ENCODE peak calls at places on chromosomes 12 and 14, in seven cellular contexts. J is lung, F is heart left ventricle, A is ovary, N is IMR-90, Z is coronary artery, B is transverse colon. M is an unnamed sample.

GRCh38 chr14:101706509-101707284 is 54.8 kb upstream of the PPP2R5C start:
- DNase-seq in Z (no peak), N (no peak), F (no peak), J (no peak), B (no peak), A (no peak), M (no peak)

GRCh38 chr14:64970041-64970440 is 2.1 kb downstream of the RAB15 start:
- DNase-seq in N (no peak), F (no peak), Z (no peak), B (peak), A (no peak), J (no peak), M (no peak)

GRCh38 chr12:113766880-113767878 is 198.9 kb downstream of the RBM19 start:
- DNase-seq in B (no peak), J (no peak), Z (no peak), A (no peak), F (no peak), N (peak), M (no peak)

GRCh38 chr14:81311816-81312215 is 88.3 kb downstream of the STON2 start:
- DNase-seq in Z (no peak), N (no peak), A (no peak), J (no peak), F (no peak), B (no peak), M (no peak)

GRCh38 chr12:8692573-8692972 is 5.2 kb upstream of the RIMKLB start:
- DNase-seq in J (no peak), A (peak), N (peak), F (peak), B (peak), Z (no peak), M (peak)

GRCh38 chr14:89425931-89426330 is 8.9 kb upstream of the FOXN3 start:
- DNase-seq in Z (no peak), A (no peak), B (peak), F (no peak), J (no peak), N (peak), M (no peak)

GRCh38 chr14:23567186-23568020 is at the start of gene AP1G2:
- DNase-seq in Z (no peak), B (peak), N (peak), J (peak), A (peak), F (peak), M (peak)

GRCh38 chr14:99412122-99413061 is 68.3 kb downstream of the SETD3 start:
- DNase-seq in Z (no peak), A (no peak), J (no peak), F (no peak), B (no peak), N (peak), M (no peak)

GRCh38 chr12:16586350-16587109 is 19.4 kb downstream of the LMO3 start:
- DNase-seq in N (peak), A (no peak), J (no peak), B (no peak), F (no peak), Z (no peak), M (no peak)

GRCh38 chr14:25570483-25570882 is 520.5 kb upstream of the STXBP6 start:
- DNase-seq in Z (no peak), A (no peak), N (no peak), F (no peak), J (no peak), B (no peak), M (no peak)

GRCh38 chr12:118525216-118525615 is 148.9 kb downstream of the SUDS3 start:
- DNase-seq in F (no peak), N (no peak), A (no peak), J (no peak), Z (no peak), B (no peak), M (no peak)

GRCh38 chr14:100078997-100079561 is 13.9 kb downstream of the EVL start:
- DNase-seq in B (peak), Z (no peak), N (peak), F (no peak), A (no peak), J (no peak), M (peak)

GRCh38 chr12:117857632-117858274 is 111.0 kb downstream of the KSR2 start:
- DNase-seq in B (peak), F (no peak), J (peak), A (no peak), Z (no peak), N (peak), M (peak)

GRCh38 chr14:49505026-49505766 is 81.0 kb downstream of the RPS29 start:
- DNase-seq in F (no peak), Z (no peak), B (no peak), J (no peak), A (no peak), N (peak), M (no peak)

GRCh38 chr12:88036368-88036965 is 7.3 kb upstream of the C12orf50 start:
- DNase-seq in A (no peak), Z (no peak), F (no peak), N (peak), B (no peak), J (no peak), M (no peak)

GRCh38 chr14:24238123-24238522 is 4.3 kb downstream of the TINF2 start:
- DNase-seq in J (no peak), F (no peak), Z (no peak), A (no peak), N (no peak), B (no peak), M (no peak)

GRCh38 chr14:101068293-101068957 is 164.9 kb upstream of the RTL1 start:
- DNase-seq in N (no peak), Z (peak), B (peak), F (peak), A (peak), J (no peak), M (peak)

GRCh38 chr12:120103371-120103770 is 13.2 kb downstream of the RAB35 start:
- DNase-seq in J (no peak), B (no peak), N (no peak), Z (no peak), A (no peak), F (no peak), M (no peak)

GRCh38 chr12:12561305-12562015 is 1.2 kb downstream of the DUSP16 start:
- DNase-seq in N (peak), Z (peak), J (peak), A (peak), F (peak), B (peak), M (peak)

GRCh38 chr12:125194999-125195398 is 129.8 kb downstream of the AACS start:
- DNase-seq in A (no peak), J (no peak), F (no peak), N (no peak), Z (no peak), B (no peak), M (no peak)

GRCh38 chr12:14905269-14906004 is 19.8 kb upstream of the MGP start:
- DNase-seq in F (peak), A (peak), J (no peak), N (no peak), B (no peak), Z (no peak), M (no peak)

GRCh38 chr12:77594386-77594785 is 236.3 kb upstream of the NAV3 start:
- DNase-seq in Z (no peak), B (no peak), A (no peak), F (no peak), N (no peak), J (no peak), M (no peak)

GRCh38 chr14:22996823-22997301 is 13.1 kb downstream of the C14orf93 start:
- DNase-seq in F (no peak), N (no peak), A (peak), B (no peak), Z (no peak), J (no peak), M (peak)

GRCh38 chr12:89393551-89394121 is 41.3 kb upstream of the DUSP6 start:
- DNase-seq in A (no peak), B (no peak), Z (no peak), F (no peak), N (peak), J (no peak), M (no peak)

GRCh38 chr12:115416869-115417268 is 732.9 kb upstream of the TBX3 start:
- DNase-seq in Z (no peak), J (no peak), N (no peak), B (no peak), F (no peak), A (no peak), M (no peak)

GRCh38 chr12:74337951-74338350 is 199.7 kb upstream of the ATXN7L3B start:
- DNase-seq in A (no peak), Z (no peak), B (no peak), N (peak), F (no peak), J (no peak), M (no peak)

GRCh38 chr14:96752594-96752993 is 44.6 kb upstream of the VRK1 start:
- DNase-seq in J (no peak), Z (peak), A (no peak), B (no peak), N (peak), F (no peak), M (no peak)

GRCh38 chr12:54868690-54869089 is 14.4 kb downstream of the MUCL1 start:
- DNase-seq in B (no peak), J (no peak), Z (no peak), F (no peak), N (no peak), A (no peak), M (no peak)

GRCh38 chr12:56469007-56469930 is 891 bp downstream of the SPRYD4 start:
- DNase-seq in F (no peak), Z (no peak), N (no peak), J (no peak), B (peak), A (peak), M (no peak)

GRCh38 chr14:96242126-96242525 is 13.9 kb upstream of the BDKRB1 start:
- DNase-seq in A (no peak), B (no peak), J (no peak), N (no peak), F (no peak), Z (no peak), M (no peak)

GRCh38 chr14:104423715-104424405 is 155.7 kb upstream of the C14orf180 start:
- DNase-seq in Z (peak), B (no peak), A (peak), F (no peak), J (peak), N (no peak), M (no peak)

GRCh38 chr14:31251028-31251958 is 43.7 kb upstream of the HECTD1 start:
- DNase-seq in F (no peak), B (peak), N (no peak), A (no peak), J (no peak), Z (no peak), M (no peak)

GRCh38 chr12:6608592-6609311 is 1.6 kb upstream of the CHD4 start:
- DNase-seq in Z (no peak), J (no peak), N (no peak), F (no peak), A (peak), B (no peak), M (peak)

GRCh38 chr12:93571360-93571853 is 1.1 kb upstream of the SOCS2 start:
- DNase-seq in F (peak), J (peak), Z (peak), B (peak), A (peak), N (peak), M (peak)

GRCh38 chr14:45610303-45610702 is 357.3 kb upstream of the MIS18BP1 start:
- DNase-seq in N (no peak), F (no peak), A (no peak), Z (no peak), B (no peak), J (no peak), M (no peak)

GRCh38 chr12:94401326-94401725 is 58.3 kb downstream of the CEP83 start:
- DNase-seq in Z (no peak), N (no peak), A (no peak), B (no peak), J (no peak), F (no peak), M (no peak)

GRCh38 chr12:108424816-108425215 is 85.7 kb upstream of the CMKLR1 start:
- DNase-seq in F (no peak), B (no peak), A (no peak), N (no peak), Z (no peak), J (no peak), M (no peak)

GRCh38 chr14:103879570-103880333 is 32.4 kb upstream of the PPP1R13B start:
- DNase-seq in J (peak), A (peak), F (peak), B (peak), Z (peak), N (no peak), M (no peak)

GRCh38 chr14:99539503-99539902 is 58.3 kb downstream of the CCNK start:
- DNase-seq in A (no peak), B (no peak), Z (no peak), N (no peak), J (no peak), F (no peak), M (no peak)

GRCh38 chr14:51369814-51370213 is 129.8 kb downstream of the TMX1 start:
- DNase-seq in F (no peak), Z (no peak), J (no peak), B (no peak), N (no peak), A (no peak), M (no peak)
- TF ChIP-seq CTCF in F (no peak), Z (no peak), J (no peak), B (peak), N (no peak), A (no peak), M (peak)

DNA sequence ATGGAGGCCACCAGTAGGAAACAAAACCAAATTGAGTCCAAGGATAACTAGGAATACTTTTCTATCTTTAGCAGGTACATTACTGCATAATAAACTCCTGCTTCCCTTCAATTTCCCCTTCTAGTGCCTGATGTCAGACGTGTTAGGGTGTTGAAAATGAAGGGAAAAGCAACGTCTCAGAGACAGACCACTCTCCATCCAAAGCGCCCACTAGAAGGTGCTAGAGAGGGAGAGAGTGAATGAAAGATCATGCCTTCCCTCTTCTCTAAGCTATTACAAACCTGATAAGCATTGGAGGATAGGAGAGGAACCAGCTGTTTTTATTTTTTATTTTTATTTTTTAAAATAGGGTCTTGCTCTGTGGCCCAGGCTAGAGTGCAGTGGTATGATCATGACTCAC is 64.1 kb downstream of the ZNF641 start:
- DNase-seq in A (no peak), F (no peak), J (no peak), Z (no peak), B (no peak), N (no peak), M (no peak)
- TF ChIP-seq CTCF in A (no peak), F (no peak), J (no peak), Z (peak), B (peak), N (peak), M (no peak)

GRCh38 chr14:92382677-92383076 is 59.7 kb downstream of the SLC24A4 start:
- DNase-seq in F (no peak), B (no peak), J (no peak), Z (no peak), N (no peak), A (no peak), M (no peak)

GRCh38 chr14:92384461-92385133 is 61.6 kb downstream of the SLC24A4 start:
- DNase-seq in B (no peak), J (no peak), F (no peak), A (no peak), Z (no peak), N (no peak), M (no peak)

GRCh38 chr14:92385561-92385960 is 62.6 kb downstream of the SLC24A4 start:
- DNase-seq in J (no peak), Z (no peak), N (no peak), A (no peak), F (no peak), B (no peak), M (no peak)

GRCh38 chr14:92380131-92380530 is 57.2 kb downstream of the SLC24A4 start:
- DNase-seq in B (no peak), F (no peak), A (no peak), N (no peak), J (no peak), Z (no peak), M (no peak)

DNA sequence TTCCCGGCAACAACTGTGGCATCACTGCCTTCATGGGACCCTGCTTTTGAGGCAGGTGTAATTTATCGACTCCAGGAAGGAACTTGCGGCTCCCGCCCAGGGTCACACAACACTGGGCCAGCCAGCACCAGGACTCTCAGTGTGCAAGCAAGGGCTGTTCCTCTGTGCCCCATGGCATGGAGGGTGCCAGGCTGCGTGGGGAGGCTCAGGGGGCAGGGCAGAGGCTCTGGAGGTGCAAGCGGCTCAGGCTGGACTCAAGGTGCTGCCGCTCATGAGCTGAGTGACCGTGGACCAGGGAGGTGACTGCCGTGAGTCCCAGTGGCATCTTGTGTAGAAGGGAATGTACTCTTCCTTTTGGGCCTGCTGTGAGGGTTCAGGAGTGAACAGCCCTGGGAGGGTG is 57.6 kb downstream of the SLC24A4 start:
- DNase-seq in B (no peak), Z (no peak), J (no peak), F (no peak), N (no peak), A (no peak), M (no peak)
- TF ChIP-seq CTCF in B (no peak), Z (no peak), J (no peak), F (no peak), N (no peak), A (no peak), M (no peak)

DNA sequence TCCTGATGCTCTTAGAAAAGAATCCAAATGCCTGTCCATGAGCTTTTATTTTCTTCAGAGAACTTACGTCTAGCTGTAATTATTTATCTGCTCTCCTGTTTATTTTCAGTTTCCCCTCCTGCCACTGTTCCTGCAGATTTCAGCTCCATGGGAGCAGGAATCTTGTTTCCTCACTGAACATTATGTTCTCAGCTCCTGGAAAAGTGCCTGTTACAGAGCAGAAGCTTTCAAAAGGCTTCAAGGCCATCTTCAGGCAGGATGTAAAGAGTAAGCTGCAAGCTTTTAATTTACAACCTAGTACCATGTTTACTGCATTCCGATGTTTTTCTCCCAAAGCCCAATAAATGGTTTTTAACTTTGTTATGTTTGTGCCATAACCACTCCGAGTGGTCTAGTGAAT is 98.4 kb upstream of the BTG1 start:
- DNase-seq in J (no peak), N (peak), B (no peak), F (peak), Z (no peak), A (no peak), M (no peak)
- TF ChIP-seq CTCF in J (peak), N (no peak), B (no peak), F (peak), Z (no peak), A (peak), M (no peak)

GRCh38 chr12:81329088-81329487 is 251.2 kb downstream of the ACSS3 start:
- DNase-seq in Z (no peak), J (no peak), F (no peak), N (peak), A (no peak), B (no peak), M (peak)
- TF ChIP-seq CTCF in Z (no peak), J (no peak), F (no peak), N (no peak), A (no peak), B (peak), M (peak)

GRCh38 chr14:71863049-71863448 is 69.2 kb upstream of the RGS6 start:
- DNase-seq in F (no peak), B (no peak), Z (no peak), N (no peak), A (no peak), J (no peak), M (no peak)
- TF ChIP-seq CTCF in F (no peak), B (no peak), Z (no peak), N (peak), A (no peak), J (no peak), M (peak)

GRCh38 chr12:122965851-122966742 is at the start of gene ABCB9:
- DNase-seq in F (peak), J (peak), Z (peak), A (peak), B (peak), N (peak), M (peak)
- TF ChIP-seq CTCF in F (no peak), J (no peak), Z (no peak), A (no peak), B (no peak), N (no peak), M (no peak)

GRCh38 chr12:22287056-22287455 is 47.5 kb downstream of the ST8SIA1 start:
- DNase-seq in F (no peak), B (no peak), A (no peak), N (no peak), Z (no peak), J (no peak), M (no peak)

GRCh38 chr12:22286569-22286968 is 47.9 kb downstream of the ST8SIA1 start:
- DNase-seq in J (no peak), F (no peak), B (no peak), Z (no peak), A (no peak), N (peak), M (no peak)

GRCh38 chr12:22287776-22288621 is 46.5 kb downstream of the ST8SIA1 start:
- DNase-seq in F (no peak), A (no peak), N (peak), Z (no peak), J (no peak), B (no peak), M (no peak)

GRCh38 chr12:22285871-22286270 is 48.6 kb downstream of the ST8SIA1 start:
- DNase-seq in F (no peak), A (no peak), N (no peak), J (no peak), Z (no peak), B (no peak), M (no peak)

GRCh38 chr12:22289250-22289649 is 45.3 kb downstream of the ST8SIA1 start:
- DNase-seq in A (no peak), Z (no peak), N (no peak), F (no peak), B (no peak), J (no peak), M (no peak)
- TF ChIP-seq CTCF in A (no peak), Z (no peak), N (no peak), F (no peak), B (no peak), J (no peak), M (no peak)

GRCh38 chr12:121132601-121133481 is at the start of gene P2RX7:
- DNase-seq in A (peak), F (peak), J (peak), N (peak), Z (peak), B (peak), M (peak)
- TF ChIP-seq CTCF in A (no peak), F (no peak), J (no peak), N (no peak), Z (no peak), B (no peak), M (no peak)

M was measured in glutamatergic neuron.